ENCODE peak calls at places on chromosomes 7 and 10, in four cellular contexts. One of them, this sample, is unnamed. For H3K4me1, the result is how much of the 10 kb centered on the place peaks cover.

GRCh38 chr10:55329796-55330195 is 528.8 kb upstream of the PCDH15 start:
- DNase-seq in neural progenitor cell: no peak
- DNase-seq in right cardiac atrium: no peak
- DNase-seq in heart right ventricle: no peak
- DNase-seq in this sample: no peak

GRCh38 chr10:24894309-24894708 is 58.1 kb downstream of the PRTFDC1 start:
- DNase-seq in neural progenitor cell: no peak
- DNase-seq in right cardiac atrium: peak
- DNase-seq in heart right ventricle: no peak
- DNase-seq in this sample: no peak

GRCh38 chr10:30980951-30981616 is 50.6 kb downstream of the ZNF438 start:
- DNase-seq in right cardiac atrium: peak
- DNase-seq in neural progenitor cell: no peak
- DNase-seq in heart right ventricle: peak
- DNase-seq in this sample: no peak

GRCh38 chr10:93413252-93413689 is 68.9 kb downstream of the MYOF start:
- DNase-seq in heart right ventricle: no peak
- DNase-seq in neural progenitor cell: no peak
- DNase-seq in right cardiac atrium: no peak
- DNase-seq in this sample: no peak

GRCh38 chr10:130023454-130024230 is 59.6 kb upstream of the EBF3 start:
- DNase-seq in right cardiac atrium: no peak
- DNase-seq in neural progenitor cell: no peak
- DNase-seq in heart right ventricle: no peak
- DNase-seq in this sample: no peak

GRCh38 chr7:2488272-2488645 is 12.1 kb upstream of the GRIFIN start:
- DNase-seq in heart right ventricle: no peak
- DNase-seq in neural progenitor cell: no peak
- DNase-seq in right cardiac atrium: peak
- DNase-seq in this sample: peak

GRCh38 chr10:46268076-46268881 is 18.5 kb upstream of the ANTXRL start:
- DNase-seq in neural progenitor cell: no peak
- DNase-seq in heart right ventricle: no peak
- DNase-seq in right cardiac atrium: no peak
- DNase-seq in this sample: no peak

GRCh38 chr7:150367187-150367510 is 1.5 kb upstream of the REPIN1 start:
- DNase-seq in right cardiac atrium: no peak
- DNase-seq in heart right ventricle: no peak
- DNase-seq in neural progenitor cell: no peak
- DNase-seq in this sample: no peak

GRCh38 chr7:91869661-91870060 is 10.8 kb downstream of the MTERF1 start:
- DNase-seq in right cardiac atrium: no peak
- DNase-seq in heart right ventricle: no peak
- DNase-seq in neural progenitor cell: no peak
- DNase-seq in this sample: no peak

GRCh38 chr7:132255898-132256297 is 320.4 kb downstream of the PLXNA4 start:
- DNase-seq in heart right ventricle: peak
- DNase-seq in neural progenitor cell: no peak
- DNase-seq in right cardiac atrium: peak
- DNase-seq in this sample: no peak

GRCh38 chr7:96004598-96004997 is 232.2 kb downstream of the DYNC1I1 start:
- DNase-seq in right cardiac atrium: no peak
- DNase-seq in neural progenitor cell: no peak
- DNase-seq in heart right ventricle: no peak
- DNase-seq in this sample: no peak

GRCh38 chr7:55250313-55250712 is 114.8 kb upstream of the LANCL2 start:
- DNase-seq in neural progenitor cell: peak
- DNase-seq in heart right ventricle: no peak
- DNase-seq in right cardiac atrium: no peak
- DNase-seq in this sample: no peak

GRCh38 chr10:17768957-17769356 is 17.0 kb downstream of the TMEM236 start:
- DNase-seq in right cardiac atrium: no peak
- DNase-seq in neural progenitor cell: no peak
- DNase-seq in heart right ventricle: no peak
- DNase-seq in this sample: no peak

GRCh38 chr10:75038335-75038734 is 73.1 kb upstream of the SAMD8 start:
- DNase-seq in neural progenitor cell: no peak
- DNase-seq in heart right ventricle: no peak
- DNase-seq in right cardiac atrium: peak
- DNase-seq in this sample: no peak

GRCh38 chr10:97882142-97883091 is 32.8 kb downstream of the GOLGA7B start:
- DNase-seq in neural progenitor cell: no peak
- DNase-seq in right cardiac atrium: no peak
- DNase-seq in heart right ventricle: no peak
- DNase-seq in this sample: peak

GRCh38 chr10:19250542-19250941 is 201.9 kb downstream of the MALRD1 start:
- DNase-seq in heart right ventricle: no peak
- DNase-seq in neural progenitor cell: no peak
- DNase-seq in right cardiac atrium: no peak
- DNase-seq in this sample: no peak

GRCh38 chr10:6516277-6516676 is 63.8 kb downstream of the PRKCQ start:
- DNase-seq in neural progenitor cell: peak
- DNase-seq in right cardiac atrium: no peak
- DNase-seq in heart right ventricle: no peak
- DNase-seq in this sample: no peak

GRCh38 chr10:63711866-63712716 is 190.9 kb downstream of the REEP3 start:
- DNase-seq in neural progenitor cell: no peak
- DNase-seq in right cardiac atrium: peak
- DNase-seq in heart right ventricle: peak
- DNase-seq in this sample: peak

GRCh38 chr10:133457100-133457841 is 3.5 kb downstream of the SCART1 start:
- DNase-seq in heart right ventricle: no peak
- DNase-seq in neural progenitor cell: no peak
- DNase-seq in right cardiac atrium: peak
- DNase-seq in this sample: no peak

GRCh38 chr10:5447611-5448071 is 35.3 kb downstream of the NET1 start:
- DNase-seq in heart right ventricle: no peak
- DNase-seq in neural progenitor cell: peak
- DNase-seq in right cardiac atrium: no peak
- DNase-seq in this sample: no peak

GRCh38 chr10:65891073-65891981 is 1034.5 kb upstream of the LRRTM3 start:
- DNase-seq in right cardiac atrium: no peak
- DNase-seq in neural progenitor cell: no peak
- DNase-seq in heart right ventricle: no peak
- DNase-seq in this sample: no peak

GRCh38 chr10:14605231-14605925 is 169.3 kb downstream of the FAM107B start:
- DNase-seq in neural progenitor cell: peak
- DNase-seq in right cardiac atrium: no peak
- DNase-seq in heart right ventricle: no peak
- DNase-seq in this sample: no peak

GRCh38 chr7:36966039-36966438 is 241.7 kb upstream of the AOAH start:
- DNase-seq in right cardiac atrium: no peak
- DNase-seq in heart right ventricle: no peak
- DNase-seq in neural progenitor cell: no peak
- DNase-seq in this sample: no peak

GRCh38 chr10:88989824-88990527 is 622 bp upstream of the FAS start:
- DNase-seq in neural progenitor cell: no peak
- DNase-seq in heart right ventricle: no peak
- DNase-seq in right cardiac atrium: no peak
- DNase-seq in this sample: no peak

GRCh38 chr7:28998110-28998509 is 40.0 kb upstream of the TRIL start:
- DNase-seq in heart right ventricle: no peak
- DNase-seq in neural progenitor cell: peak
- DNase-seq in right cardiac atrium: peak
- DNase-seq in this sample: no peak

GRCh38 chr7:13099197-13099795 is 411.9 kb downstream of the ARL4A start:
- DNase-seq in neural progenitor cell: no peak
- DNase-seq in heart right ventricle: no peak
- DNase-seq in right cardiac atrium: no peak
- DNase-seq in this sample: no peak

GRCh38 chr7:150914196-150914595 is 61.9 kb downstream of the AOC1 start:
- DNase-seq in right cardiac atrium: no peak
- DNase-seq in heart right ventricle: no peak
- DNase-seq in neural progenitor cell: no peak
- DNase-seq in this sample: no peak

GRCh38 chr10:126634915-126635314 is 35.6 kb downstream of the C10orf90 start:
- DNase-seq in right cardiac atrium: no peak
- DNase-seq in heart right ventricle: no peak
- DNase-seq in neural progenitor cell: no peak
- DNase-seq in this sample: no peak

GRCh38 chr7:123054357-123055133 is 59.0 kb upstream of the TAS2R16 start:
- DNase-seq in right cardiac atrium: no peak
- DNase-seq in neural progenitor cell: peak
- DNase-seq in heart right ventricle: peak
- DNase-seq in this sample: no peak

GRCh38 chr7:29749701-29750321 is 56.5 kb upstream of the WIPF3 start:
- DNase-seq in heart right ventricle: no peak
- DNase-seq in right cardiac atrium: no peak
- DNase-seq in neural progenitor cell: no peak
- DNase-seq in this sample: no peak

GRCh38 chr10:30151581-30152389 is 92.4 kb upstream of the JCAD start:
- DNase-seq in heart right ventricle: peak
- DNase-seq in neural progenitor cell: no peak
- DNase-seq in right cardiac atrium: peak
- DNase-seq in this sample: peak

GRCh38 chr7:29146082-29146706 is at the start of gene CPVL:
- DNase-seq in neural progenitor cell: peak
- DNase-seq in right cardiac atrium: peak
- DNase-seq in heart right ventricle: peak
- DNase-seq in this sample: peak

GRCh38 chr10:35355971-35356724 is 19.8 kb downstream of the CCNY start:
- DNase-seq in neural progenitor cell: no peak
- DNase-seq in heart right ventricle: no peak
- DNase-seq in right cardiac atrium: no peak
- DNase-seq in this sample: no peak

GRCh38 chr7:149713061-149713730 is 60.2 kb downstream of the ZNF467 start:
- DNase-seq in right cardiac atrium: no peak
- DNase-seq in neural progenitor cell: no peak
- DNase-seq in heart right ventricle: no peak
- DNase-seq in this sample: no peak

GRCh38 chr7:22885824-22886255 is 63.2 kb upstream of the TOMM7 start:
- DNase-seq in right cardiac atrium: no peak
- DNase-seq in neural progenitor cell: no peak
- DNase-seq in heart right ventricle: no peak
- DNase-seq in this sample: no peak

DNA sequence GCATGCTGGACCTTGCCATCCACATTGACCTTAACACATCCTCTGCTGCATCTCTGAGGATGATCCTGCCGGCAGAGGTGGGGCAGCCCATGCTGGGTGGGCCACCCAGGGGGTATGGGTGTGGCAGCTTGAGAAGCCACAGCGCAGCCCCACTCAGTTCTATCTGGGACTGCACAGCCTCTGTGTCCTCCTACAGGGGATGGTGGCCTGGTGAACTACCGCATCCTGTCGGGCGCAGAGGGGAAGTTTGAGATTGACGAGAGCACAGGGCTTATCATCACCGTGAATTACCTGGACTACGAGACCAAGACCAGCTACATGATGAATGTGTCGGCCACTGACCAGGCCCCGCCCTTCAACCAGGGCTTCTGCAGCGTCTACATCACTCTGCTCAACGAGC is 12.2 kb upstream of the C10orf105 start:
- DNase-seq in neural progenitor cell: no peak
- DNase-seq in heart right ventricle: no peak
- DNase-seq in right cardiac atrium: no peak
- DNase-seq in this sample: no peak
- H3K4me1 ChIP-seq in neural progenitor cell: under half
- H3K4me1 ChIP-seq in heart right ventricle: under half
- H3K4me1 ChIP-seq in right cardiac atrium: under half
- H3K4me1 ChIP-seq in this sample: under half

DNA sequence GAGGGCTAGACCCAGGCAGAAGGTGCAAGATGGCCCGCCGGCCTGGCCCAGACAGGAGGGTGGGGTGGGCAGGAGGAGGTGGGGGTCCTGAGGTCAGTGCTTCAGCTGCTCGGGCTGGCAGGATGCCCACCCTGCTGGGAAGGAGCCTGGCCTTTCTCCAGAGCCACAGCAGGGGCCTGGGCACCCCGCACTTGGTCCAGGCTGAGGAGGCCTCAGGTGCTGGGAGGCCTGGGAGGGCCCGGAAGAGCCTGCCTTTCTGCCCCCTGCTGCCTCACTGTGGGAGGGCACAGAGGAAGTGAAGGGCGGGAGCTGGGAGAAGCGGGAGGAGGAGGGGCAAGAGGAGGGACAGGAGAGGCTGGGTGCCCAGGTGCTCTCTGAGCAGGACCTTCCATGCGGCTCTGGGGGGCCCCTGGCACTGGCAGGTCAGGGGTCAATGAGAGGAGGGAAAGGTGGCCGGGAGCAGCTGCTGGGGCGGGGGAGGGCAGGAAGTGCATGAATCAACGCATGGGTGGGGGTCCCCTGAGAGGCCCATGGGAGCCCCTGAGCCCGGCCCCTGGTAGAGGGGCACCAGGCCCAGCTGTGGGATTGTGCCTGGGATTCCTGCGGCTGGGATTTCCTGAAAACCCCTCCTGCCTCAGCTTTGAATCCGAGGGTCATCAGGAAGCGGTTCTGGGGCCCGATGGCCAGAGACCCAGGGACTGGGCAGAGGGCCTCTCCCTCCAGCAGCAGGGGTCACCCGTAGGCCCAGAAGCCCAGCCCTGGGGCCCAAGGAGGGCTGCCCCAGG is 49.9 kb downstream of the PWWP2B start:
- DNase-seq in neural progenitor cell: no peak
- DNase-seq in heart right ventricle: no peak
- DNase-seq in right cardiac atrium: peak
- DNase-seq in this sample: no peak
- H3K4me1 ChIP-seq in neural progenitor cell: under half
- H3K4me1 ChIP-seq in heart right ventricle: under half
- H3K4me1 ChIP-seq in right cardiac atrium: under half
- H3K4me1 ChIP-seq in this sample: under half

GRCh38 chr10:78742406-78742729 is 326.4 kb upstream of the ZMIZ1 start:
- DNase-seq in right cardiac atrium: no peak
- DNase-seq in heart right ventricle: no peak
- DNase-seq in neural progenitor cell: no peak
- DNase-seq in this sample: no peak

GRCh38 chr10:78741541-78741940 is 327.2 kb upstream of the ZMIZ1 start:
- DNase-seq in right cardiac atrium: no peak
- DNase-seq in neural progenitor cell: no peak
- DNase-seq in heart right ventricle: peak
- DNase-seq in this sample: no peak

GRCh38 chr10:78739411-78740053 is 329.2 kb upstream of the ZMIZ1 start:
- DNase-seq in right cardiac atrium: no peak
- DNase-seq in neural progenitor cell: no peak
- DNase-seq in heart right ventricle: no peak
- DNase-seq in this sample: no peak

GRCh38 chr10:78742730-78743615 is 325.8 kb upstream of the ZMIZ1 start:
- DNase-seq in neural progenitor cell: no peak
- DNase-seq in right cardiac atrium: no peak
- DNase-seq in heart right ventricle: peak
- DNase-seq in this sample: no peak

DNA sequence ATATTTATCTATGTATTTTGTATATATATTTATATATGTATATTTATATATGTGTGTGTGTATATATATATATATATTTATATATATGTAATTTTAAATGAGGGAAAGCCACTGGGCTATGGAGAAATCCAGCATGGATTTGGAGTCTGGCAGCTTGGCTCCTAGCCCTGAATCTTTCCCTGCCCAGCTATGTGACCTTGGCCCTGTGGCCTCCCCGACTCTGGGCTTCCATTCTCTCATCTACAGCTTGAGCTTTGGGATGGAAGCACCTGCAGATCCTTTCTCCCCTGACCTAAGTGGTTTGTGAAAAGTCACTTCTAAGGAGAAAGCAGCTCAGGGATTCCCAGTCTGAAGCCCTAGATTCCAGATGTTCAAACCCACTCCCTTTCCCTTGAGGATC is 327.8 kb upstream of the ZMIZ1 start:
- DNase-seq in right cardiac atrium: no peak
- DNase-seq in heart right ventricle: no peak
- DNase-seq in neural progenitor cell: no peak
- DNase-seq in this sample: no peak
- H3K4me1 ChIP-seq in right cardiac atrium: under half
- H3K4me1 ChIP-seq in heart right ventricle: under half
- H3K4me1 ChIP-seq in neural progenitor cell: under half
- H3K4me1 ChIP-seq in this sample: under half

GRCh38 chr7:26195867-26196266 is 4.7 kb downstream of the HNRNPA2B1 start:
- DNase-seq in heart right ventricle: no peak
- DNase-seq in right cardiac atrium: no peak
- DNase-seq in neural progenitor cell: no peak
- DNase-seq in this sample: no peak
- H3K4me1 ChIP-seq in heart right ventricle: half or more
- H3K4me1 ChIP-seq in right cardiac atrium: under half
- H3K4me1 ChIP-seq in neural progenitor cell: under half
- H3K4me1 ChIP-seq in this sample: under half